ENCODE peak calls at places on chromosome 13, in four cellular contexts. One of them, this sample, is unnamed.

GRCh38 chr13:67147257-67148218 is 82.6 kb downstream of the PCDH9 start:
- DNase-seq in breast epithelium: no peak
- DNase-seq in body of pancreas: no peak
- DNase-seq in sigmoid colon: no peak
- DNase-seq in this sample: no peak

GRCh38 chr13:105030851-105031250 is 1504.6 kb downstream of the EFNB2 start:
- DNase-seq in breast epithelium: no peak
- DNase-seq in body of pancreas: no peak
- DNase-seq in sigmoid colon: no peak
- DNase-seq in this sample: no peak

GRCh38 chr13:95948646-95949045 is 104.6 kb downstream of the UGGT2 start:
- DNase-seq in breast epithelium: no peak
- DNase-seq in body of pancreas: no peak
- DNase-seq in sigmoid colon: no peak
- DNase-seq in this sample: no peak

GRCh38 chr13:107373551-107373950 is 805.6 kb upstream of the ARGLU1 start:
- DNase-seq in breast epithelium: no peak
- DNase-seq in body of pancreas: no peak
- DNase-seq in sigmoid colon: no peak
- DNase-seq in this sample: no peak

GRCh38 chr13:108777421-108778420 is 148.3 kb downstream of the MYO16 start:
- DNase-seq in breast epithelium: no peak
- DNase-seq in body of pancreas: no peak
- DNase-seq in sigmoid colon: no peak
- DNase-seq in this sample: no peak

GRCh38 chr13:102948006-102948405 is 102.2 kb downstream of the ERCC5 start:
- DNase-seq in breast epithelium: no peak
- DNase-seq in body of pancreas: no peak
- DNase-seq in sigmoid colon: no peak
- DNase-seq in this sample: no peak

GRCh38 chr13:43397110-43397509 is 373.7 kb downstream of the DNAJC15 start:
- DNase-seq in breast epithelium: no peak
- DNase-seq in body of pancreas: no peak
- DNase-seq in sigmoid colon: no peak
- DNase-seq in this sample: no peak

GRCh38 chr13:113129921-113130750 is 7.5 kb downstream of the F10 start:
- DNase-seq in breast epithelium: peak
- DNase-seq in body of pancreas: no peak
- DNase-seq in sigmoid colon: no peak
- DNase-seq in this sample: no peak

GRCh38 chr13:43042410-43042921 is 19.1 kb downstream of the DNAJC15 start:
- DNase-seq in breast epithelium: no peak
- DNase-seq in body of pancreas: no peak
- DNase-seq in sigmoid colon: no peak
- DNase-seq in this sample: no peak

GRCh38 chr13:73730014-73730413 is 404.2 kb downstream of the KLF12 start:
- DNase-seq in breast epithelium: no peak
- DNase-seq in body of pancreas: no peak
- DNase-seq in sigmoid colon: no peak
- DNase-seq in this sample: no peak

GRCh38 chr13:108527849-108528248 is 101.6 kb upstream of the MYO16 start:
- DNase-seq in breast epithelium: no peak
- DNase-seq in body of pancreas: no peak
- DNase-seq in sigmoid colon: no peak
- DNase-seq in this sample: no peak

GRCh38 chr13:26811636-26812035 is 51.0 kb upstream of the GPR12 start:
- DNase-seq in breast epithelium: no peak
- DNase-seq in body of pancreas: no peak
- DNase-seq in sigmoid colon: no peak
- DNase-seq in this sample: no peak

GRCh38 chr13:97225533-97225932 is 3.4 kb downstream of the MBNL2 start:
- DNase-seq in breast epithelium: no peak
- DNase-seq in body of pancreas: no peak
- DNase-seq in sigmoid colon: no peak
- DNase-seq in this sample: no peak

GRCh38 chr13:43143591-43143990 is 120.2 kb downstream of the DNAJC15 start:
- DNase-seq in breast epithelium: no peak
- DNase-seq in body of pancreas: no peak
- DNase-seq in sigmoid colon: no peak
- DNase-seq in this sample: no peak

GRCh38 chr13:39149896-39150295 is 111.6 kb downstream of the NHLRC3 start:
- DNase-seq in breast epithelium: no peak
- DNase-seq in body of pancreas: no peak
- DNase-seq in sigmoid colon: no peak
- DNase-seq in this sample: no peak

GRCh38 chr13:29840585-29840984 is 9.8 kb downstream of the UBL3 start:
- DNase-seq in breast epithelium: no peak
- DNase-seq in body of pancreas: no peak
- DNase-seq in sigmoid colon: no peak
- DNase-seq in this sample: no peak

GRCh38 chr13:83865161-83866137 is 16.8 kb downstream of the SLITRK1 start:
- DNase-seq in breast epithelium: no peak
- DNase-seq in body of pancreas: no peak
- DNase-seq in sigmoid colon: no peak
- DNase-seq in this sample: no peak

GRCh38 chr13:78662467-78662866 is 3.5 kb upstream of the OBI1 start:
- DNase-seq in breast epithelium: no peak
- DNase-seq in body of pancreas: no peak
- DNase-seq in sigmoid colon: no peak
- DNase-seq in this sample: no peak

GRCh38 chr13:23558675-23559536 is 11.3 kb upstream of the TNFRSF19 start:
- DNase-seq in breast epithelium: no peak
- DNase-seq in body of pancreas: no peak
- DNase-seq in sigmoid colon: peak
- DNase-seq in this sample: no peak

GRCh38 chr13:95858286-95859075 is 181.5 kb downstream of the DNAJC3 start:
- DNase-seq in breast epithelium: no peak
- DNase-seq in body of pancreas: no peak
- DNase-seq in sigmoid colon: no peak
- DNase-seq in this sample: no peak

GRCh38 chr13:51211910-51212309 is 10.3 kb upstream of the FAM124A start:
- DNase-seq in breast epithelium: no peak
- DNase-seq in body of pancreas: no peak
- DNase-seq in sigmoid colon: no peak
- DNase-seq in this sample: no peak

GRCh38 chr13:85935868-85936467 is 136.7 kb upstream of the SLITRK6 start:
- DNase-seq in breast epithelium: no peak
- DNase-seq in body of pancreas: no peak
- DNase-seq in sigmoid colon: no peak
- DNase-seq in this sample: no peak

GRCh38 chr13:71021810-71022422 is 845.1 kb downstream of the DACH1 start:
- DNase-seq in breast epithelium: no peak
- DNase-seq in body of pancreas: no peak
- DNase-seq in sigmoid colon: no peak
- DNase-seq in this sample: no peak

GRCh38 chr13:59915252-59915651 is 248.5 kb downstream of the DIAPH3 start:
- DNase-seq in breast epithelium: no peak
- DNase-seq in body of pancreas: no peak
- DNase-seq in sigmoid colon: no peak
- DNase-seq in this sample: no peak

GRCh38 chr13:29886446-29886845 is 36.0 kb upstream of the UBL3 start:
- DNase-seq in breast epithelium: no peak
- DNase-seq in body of pancreas: no peak
- DNase-seq in sigmoid colon: no peak
- DNase-seq in this sample: peak

GRCh38 chr13:66397133-66397532 is 833.0 kb downstream of the PCDH9 start:
- DNase-seq in breast epithelium: no peak
- DNase-seq in body of pancreas: no peak
- DNase-seq in sigmoid colon: no peak
- DNase-seq in this sample: no peak

GRCh38 chr13:43023244-43023931 is at the start of gene DNAJC15:
- DNase-seq in breast epithelium: peak
- DNase-seq in body of pancreas: peak
- DNase-seq in sigmoid colon: peak
- DNase-seq in this sample: peak

GRCh38 chr13:35630551-35631275 is 154.2 kb upstream of the MAB21L1 start:
- DNase-seq in breast epithelium: no peak
- DNase-seq in body of pancreas: no peak
- DNase-seq in sigmoid colon: no peak
- DNase-seq in this sample: no peak

GRCh38 chr13:113324336-113324882 is 27.4 kb downstream of the LAMP1 start:
- DNase-seq in breast epithelium: no peak
- DNase-seq in body of pancreas: no peak
- DNase-seq in sigmoid colon: no peak
- DNase-seq in this sample: no peak

GRCh38 chr13:85379433-85379832 is 419.8 kb downstream of the SLITRK6 start:
- DNase-seq in breast epithelium: no peak
- DNase-seq in body of pancreas: no peak
- DNase-seq in sigmoid colon: no peak
- DNase-seq in this sample: no peak

GRCh38 chr13:69579351-69579750 is 528.3 kb upstream of the ATXN8OS start:
- DNase-seq in breast epithelium: no peak
- DNase-seq in body of pancreas: no peak
- DNase-seq in sigmoid colon: no peak
- DNase-seq in this sample: no peak

GRCh38 chr13:34577051-34577450 is 365.0 kb upstream of the NBEA start:
- DNase-seq in breast epithelium: no peak
- DNase-seq in body of pancreas: no peak
- DNase-seq in sigmoid colon: no peak
- DNase-seq in this sample: no peak

GRCh38 chr13:26971990-26972888 is 199.4 kb downstream of the USP12 start:
- DNase-seq in breast epithelium: no peak
- DNase-seq in body of pancreas: peak
- DNase-seq in sigmoid colon: no peak
- DNase-seq in this sample: no peak

GRCh38 chr13:85013006-85013405 is 786.2 kb downstream of the SLITRK6 start:
- DNase-seq in breast epithelium: no peak
- DNase-seq in body of pancreas: no peak
- DNase-seq in sigmoid colon: no peak
- DNase-seq in this sample: no peak

DNA sequence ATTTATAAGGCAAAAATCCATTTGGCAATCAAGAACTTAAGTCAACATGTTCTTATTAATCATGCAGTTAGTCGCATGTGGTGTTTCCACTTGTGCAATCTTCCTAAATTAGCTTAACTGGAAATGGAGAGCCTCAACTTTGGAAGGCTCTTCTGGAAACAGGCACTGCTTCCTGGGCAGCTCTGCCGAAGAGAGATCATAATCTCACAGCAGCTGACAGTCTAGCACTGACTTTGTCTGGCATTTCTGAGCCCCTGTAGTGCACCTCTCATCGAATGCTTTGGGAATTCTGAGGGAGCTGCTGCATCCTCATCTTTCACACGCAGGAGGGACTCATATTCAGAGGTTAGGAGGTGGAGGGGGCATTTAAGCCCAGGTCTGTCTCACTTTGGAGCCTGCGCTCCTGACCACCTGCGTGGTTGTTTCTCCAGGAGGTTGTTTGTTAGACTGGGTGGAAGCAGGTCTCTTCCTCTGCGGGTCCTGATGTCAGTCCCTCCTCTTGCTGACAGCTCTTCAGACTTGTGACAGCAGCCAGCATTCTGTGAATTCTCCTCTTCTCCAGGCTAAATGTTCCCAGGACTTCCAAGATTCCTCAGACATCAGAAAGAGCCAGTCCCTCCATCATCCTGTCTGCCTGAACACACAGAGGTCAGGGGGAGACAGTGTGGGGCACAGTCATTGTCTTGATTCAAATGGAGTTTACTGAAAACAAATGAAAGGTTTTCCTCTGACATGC is 100.4 kb upstream of the GJB6 start:
- DNase-seq in breast epithelium: no peak
- DNase-seq in body of pancreas: no peak
- DNase-seq in sigmoid colon: no peak
- DNase-seq in this sample: peak
- H3K27ac ChIP-seq in breast epithelium: no peak
- H3K27ac ChIP-seq in body of pancreas: no peak
- H3K27ac ChIP-seq in sigmoid colon: no peak
- H3K27ac ChIP-seq in this sample: no peak

GRCh38 chr13:44434441-44435141 is 61.0 kb downstream of the SERP2 start:
- DNase-seq in breast epithelium: no peak
- DNase-seq in body of pancreas: no peak
- DNase-seq in sigmoid colon: no peak
- DNase-seq in this sample: peak

GRCh38 chr13:44438234-44438579 is 64.6 kb downstream of the SERP2 start:
- DNase-seq in breast epithelium: no peak
- DNase-seq in body of pancreas: no peak
- DNase-seq in sigmoid colon: no peak
- DNase-seq in this sample: no peak

GRCh38 chr13:44437356-44438233 is 64.0 kb downstream of the SERP2 start:
- DNase-seq in breast epithelium: no peak
- DNase-seq in body of pancreas: no peak
- DNase-seq in sigmoid colon: no peak
- DNase-seq in this sample: no peak

GRCh38 chr13:44435142-44435982 is 61.7 kb downstream of the SERP2 start:
- DNase-seq in breast epithelium: peak
- DNase-seq in body of pancreas: peak
- DNase-seq in sigmoid colon: peak
- DNase-seq in this sample: peak

DNA sequence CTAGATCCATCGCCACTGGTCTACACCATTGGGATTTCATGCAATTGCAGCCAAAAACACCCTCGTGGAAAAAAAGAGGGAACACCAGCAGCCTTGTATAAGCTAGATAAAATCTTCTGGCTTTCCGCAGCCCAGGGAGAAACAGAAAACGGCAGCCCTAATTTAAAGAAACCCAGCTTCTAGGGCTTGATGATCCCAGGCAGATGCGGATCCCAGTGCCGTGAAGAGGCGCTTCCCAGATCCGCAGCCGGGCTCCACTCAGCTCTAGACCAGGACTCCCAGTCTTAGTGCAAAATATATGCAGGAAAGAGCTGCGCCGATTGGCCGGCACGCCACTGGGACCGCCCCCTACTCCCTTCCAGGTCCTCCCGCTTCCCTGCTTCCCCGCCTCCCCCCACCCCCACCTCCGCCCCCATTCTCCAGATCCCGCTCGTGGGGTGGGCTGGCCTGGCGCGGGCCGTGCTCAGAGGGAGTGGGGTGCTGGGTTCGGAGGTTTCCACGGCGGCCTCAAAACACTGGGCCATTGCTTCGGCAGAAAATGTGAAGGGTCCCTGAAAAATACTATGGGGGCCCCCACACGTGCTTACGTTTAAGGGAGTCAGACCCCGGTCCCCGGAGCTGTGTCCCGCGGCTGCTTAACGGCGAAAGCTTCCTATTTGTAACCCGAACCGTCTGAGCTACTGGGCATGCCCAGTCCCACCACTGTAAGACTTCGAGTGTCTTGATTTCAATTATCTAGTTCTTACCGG is 63.1 kb downstream of the SERP2 start:
- DNase-seq in breast epithelium: peak
- DNase-seq in body of pancreas: peak
- DNase-seq in sigmoid colon: peak
- DNase-seq in this sample: peak
- TF ChIP-seq POLR2A in breast epithelium: peak
- TF ChIP-seq POLR2A in body of pancreas: peak
- TF ChIP-seq POLR2A in sigmoid colon: peak
- TF ChIP-seq POLR2A in this sample: peak

GRCh38 chr13:93797463-93797862 is 570.9 kb downstream of the GPC6 start:
- DNase-seq in breast epithelium: no peak
- DNase-seq in body of pancreas: no peak
- DNase-seq in sigmoid colon: no peak
- DNase-seq in this sample: no peak

GRCh38 chr13:93805736-93806135 is 579.1 kb downstream of the GPC6 start:
- DNase-seq in breast epithelium: no peak
- DNase-seq in body of pancreas: no peak
- DNase-seq in sigmoid colon: no peak
- DNase-seq in this sample: no peak

GRCh38 chr13:93800342-93800741 is 573.7 kb downstream of the GPC6 start:
- DNase-seq in breast epithelium: no peak
- DNase-seq in body of pancreas: no peak
- DNase-seq in sigmoid colon: no peak
- DNase-seq in this sample: no peak
- TF ChIP-seq CTCF in breast epithelium: no peak
- TF ChIP-seq CTCF in body of pancreas: no peak
- TF ChIP-seq CTCF in sigmoid colon: no peak
- TF ChIP-seq CTCF in this sample: no peak

GRCh38 chr13:32147976-32148375 is 116.4 kb downstream of the FRY start:
- DNase-seq in breast epithelium: no peak
- DNase-seq in body of pancreas: no peak
- DNase-seq in sigmoid colon: no peak
- DNase-seq in this sample: no peak
- H3K27ac ChIP-seq in breast epithelium: no peak
- H3K27ac ChIP-seq in body of pancreas: no peak
- H3K27ac ChIP-seq in sigmoid colon: peak
- H3K27ac ChIP-seq in this sample: peak

This sample was measured in esophagus muscularis mucosa.